ENCODE peak calls at places on chromosomes 7 and 10, in six cellular contexts. Y is CD4-positive, alpha-beta T cell; R is anterior cingulate cortex; D is astrocyte of the spinal cord; X is activated naive CD4-positive, alpha-beta T cell; C is spleen. A is an unnamed sample.

GRCh38 chr7:29123611-29124190 is 22.6 kb downstream of the CPVL start:
- DNase-seq in Y (no peak), R (no peak), D (no peak), X (no peak), C (no peak), A (peak)

GRCh38 chr7:117825132-117825531 is 48.1 kb downstream of the CTTNBP2 start:
- DNase-seq in Y (no peak), R (no peak), D (peak), X (no peak), C (no peak), A (no peak)

GRCh38 chr10:18134921-18135320 is 5.3 kb upstream of the CACNB2 start:
- DNase-seq in Y (no peak), R (no peak), D (no peak), X (no peak), C (no peak), A (no peak)

GRCh38 chr7:24827589-24827988 is 70.3 kb upstream of the GSDME start:
- DNase-seq in Y (no peak), R (no peak), D (peak), X (no peak), C (no peak), A (no peak)

GRCh38 chr10:5858811-5859210 is 30.9 kb downstream of the ANKRD16 start:
- DNase-seq in Y (no peak), R (peak), D (no peak), X (no peak), C (no peak), A (no peak)

GRCh38 chr7:134262322-134262721 is 54.4 kb downstream of the SLC35B4 start:
- DNase-seq in Y (no peak), R (no peak), D (no peak), X (no peak), C (no peak), A (no peak)

GRCh38 chr10:126001579-126001978 is 105.2 kb downstream of the FANK1 start:
- DNase-seq in Y (no peak), R (no peak), D (no peak), X (no peak), C (no peak), A (no peak)

GRCh38 chr10:121436281-121436629 is 162.0 kb downstream of the FGFR2 start:
- DNase-seq in Y (no peak), R (no peak), D (no peak), X (no peak), C (no peak), A (no peak)

GRCh38 chr10:116168745-116169144 is 104.3 kb downstream of the GFRA1 start:
- DNase-seq in Y (no peak), R (no peak), D (no peak), X (no peak), C (no peak), A (no peak)

GRCh38 chr10:43105119-43105792 is 28.4 kb downstream of the RET start:
- DNase-seq in Y (peak), R (peak), D (peak), X (peak), C (peak), A (peak)

GRCh38 chr10:88346151-88346977 is 236.8 kb downstream of the RNLS start:
- DNase-seq in Y (no peak), R (no peak), D (no peak), X (no peak), C (no peak), A (no peak)

GRCh38 chr7:117270371-117270770 is 52.5 kb downstream of the WNT2 start:
- DNase-seq in Y (no peak), R (no peak), D (peak), X (no peak), C (no peak), A (no peak)

GRCh38 chr10:102927311-102928010 is 9.4 kb downstream of the CNNM2 start:
- DNase-seq in Y (no peak), R (no peak), D (no peak), X (no peak), C (no peak), A (no peak)

GRCh38 chr7:152762056-152762455 is 2.5 kb downstream of the ACTR3B start:
- DNase-seq in Y (no peak), R (no peak), D (no peak), X (no peak), C (no peak), A (no peak)

GRCh38 chr7:47418910-47419309 is 163.0 kb downstream of the TNS3 start:
- DNase-seq in Y (no peak), R (no peak), D (peak), X (no peak), C (no peak), A (no peak)

GRCh38 chr7:28356619-28357018 is 55.7 kb upstream of the CREB5 start:
- DNase-seq in Y (no peak), R (no peak), D (no peak), X (no peak), C (no peak), A (peak)

GRCh38 chr7:131238260-131238940 is 89.3 kb upstream of the MKLN1 start:
- DNase-seq in Y (no peak), R (no peak), D (peak), X (no peak), C (no peak), A (no peak)

A was measured in PC-9.